ENCODE peak calls at places on chromosomes 7 and 10, in five cellular contexts. S is adrenal gland; O is uterus; T is CD8-positive, alpha-beta T cell; G is lower lobe of right lung. P is an unnamed sample.

GRCh38 chr10:122567056-122567660 is 6.6 kb downstream of the DMBT1 start:
- DNase-seq in S (no peak), O (no peak), T (no peak), G (no peak), P (no peak)

GRCh38 chr10:90935581-90936292 is 14.8 kb upstream of the ANKRD1 start:
- DNase-seq in S (no peak), O (no peak), T (no peak), G (no peak), P (no peak)

GRCh38 chr7:5450549-5451327 is 27.1 kb upstream of the TNRC18 start:
- DNase-seq in S (peak), O (peak), T (peak), G (peak), P (no peak)

GRCh38 chr7:37111459-37111858 is 337.2 kb downstream of the ELMO1 start:
- DNase-seq in S (no peak), O (no peak), T (no peak), G (no peak), P (no peak)

GRCh38 chr10:127405221-127405620 is 143.9 kb upstream of the NPS start:
- DNase-seq in S (no peak), O (no peak), T (no peak), G (no peak), P (no peak)

GRCh38 chr10:2800178-2800577 is 267.2 kb upstream of the PFKP start:
- DNase-seq in S (no peak), O (no peak), T (no peak), G (no peak), P (no peak)

GRCh38 chr7:90766814-90767564 is 170.9 kb downstream of the CDK14 start:
- DNase-seq in S (no peak), O (peak), T (no peak), G (no peak), P (peak)

GRCh38 chr10:69413221-69413865 is 3.4 kb downstream of the TACR2 start:
- DNase-seq in S (peak), O (peak), T (no peak), G (no peak), P (peak)

GRCh38 chr7:140674899-140675701 is 2.4 kb downstream of the ADCK2 start:
- DNase-seq in S (peak), O (no peak), T (no peak), G (no peak), P (no peak)

GRCh38 chr10:59505931-59506330 is 143.6 kb upstream of the FAM13C start:
- DNase-seq in S (no peak), O (no peak), T (no peak), G (no peak), P (no peak)

GRCh38 chr10:110358869-110359629 is 54.3 kb upstream of the SMNDC1 start:
- DNase-seq in S (no peak), O (no peak), T (no peak), G (no peak), P (no peak)

GRCh38 chr7:1312098-1313070 is 79.7 kb downstream of the UNCX start:
- DNase-seq in S (no peak), O (no peak), T (no peak), G (peak), P (no peak)

GRCh38 chr10:54703086-54703485 is 97.9 kb downstream of the PCDH15 start:
- DNase-seq in S (no peak), O (no peak), T (no peak), G (no peak), P (no peak)

GRCh38 chr7:158239290-158239981 is 348.2 kb downstream of the PTPRN2 start:
- DNase-seq in S (peak), O (no peak), T (no peak), G (no peak), P (no peak)

GRCh38 chr7:44971188-44971907 is 7.5 kb downstream of the MYO1G start:
- DNase-seq in S (no peak), O (no peak), T (no peak), G (no peak), P (no peak)
- H3K27ac ChIP-seq in S (no peak), O (no peak), T (no peak), G (no peak), P (no peak)

GRCh38 chr7:32161708-32162107 is 91.5 kb upstream of the PDE1C start:
- DNase-seq in S (no peak), O (no peak), T (no peak), G (no peak), P (no peak)
- TF ChIP-seq CTCF in S (no peak), O (no peak), T (no peak), G (no peak), P (no peak)

DNA sequence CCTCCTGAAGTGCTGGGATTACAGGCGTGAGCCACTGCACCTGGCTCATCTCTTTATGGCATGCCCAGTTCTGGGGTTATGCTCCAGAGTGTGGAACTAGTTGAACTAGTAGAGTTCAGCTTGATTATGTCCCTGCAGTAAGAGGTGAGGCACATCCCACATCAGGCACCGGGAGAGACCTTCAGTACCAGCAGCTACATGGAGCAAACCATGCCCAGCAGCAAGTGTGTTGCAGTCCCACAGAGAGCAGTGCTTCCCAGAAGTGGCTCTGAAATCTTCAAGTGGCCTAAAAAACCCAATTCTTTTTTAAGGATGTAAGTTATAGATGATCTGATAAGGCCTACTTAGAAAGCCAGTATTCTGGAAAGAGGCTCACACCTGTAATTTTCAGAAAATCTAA is 331.9 kb upstream of the PRKCQ start:
- DNase-seq in S (no peak), O (no peak), T (no peak), G (no peak), P (no peak)
- H3K27ac ChIP-seq in S (no peak), O (peak), T (no peak), G (no peak), P (no peak)

GRCh38 chr7:26399309-26399610 is 107.6 kb downstream of the SNX10 start:
- DNase-seq in S (peak), O (peak), T (no peak), G (peak), P (no peak)
- TF ChIP-seq CTCF in S (peak), O (peak), T (no peak), G (peak), P (no peak)

GRCh38 chr7:42231043-42231442 is 6.0 kb downstream of the GLI3 start:
- DNase-seq in S (no peak), O (no peak), T (no peak), G (no peak), P (no peak)

GRCh38 chr7:42234736-42235135 is 2.3 kb downstream of the GLI3 start:
- DNase-seq in S (no peak), O (no peak), T (no peak), G (no peak), P (no peak)

GRCh38 chr7:42233939-42234338 is 3.1 kb downstream of the GLI3 start:
- DNase-seq in S (no peak), O (no peak), T (no peak), G (no peak), P (no peak)

GRCh38 chr7:42233166-42233565 is 3.8 kb downstream of the GLI3 start:
- DNase-seq in S (no peak), O (no peak), T (no peak), G (no peak), P (no peak)

DNA sequence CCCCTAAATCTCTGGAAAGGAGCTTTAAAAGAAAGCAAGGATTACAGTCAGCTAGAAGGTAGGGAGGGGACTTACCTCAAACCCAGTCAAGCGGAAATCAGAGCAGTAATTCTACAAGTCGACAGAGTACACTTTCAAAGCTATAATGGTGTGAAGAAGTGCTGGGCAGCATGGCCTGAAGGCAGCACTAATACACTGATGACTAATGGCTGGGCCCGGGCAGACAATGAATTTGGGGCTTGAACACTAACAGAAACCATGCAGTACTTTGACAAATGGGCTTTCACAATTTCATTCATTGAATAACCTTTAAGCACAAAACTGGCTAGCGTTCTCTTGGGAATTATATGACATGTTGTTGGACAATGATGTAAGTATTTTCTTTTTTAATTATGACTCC is 4.7 kb downstream of the GLI3 start:
- DNase-seq in S (no peak), O (peak), T (no peak), G (no peak), P (no peak)
- H3K27ac ChIP-seq in S (no peak), O (peak), T (no peak), G (no peak), P (no peak)

GRCh38 chr10:21496285-21497176 is 29.0 kb downstream of the SKIDA1 start:
- DNase-seq in S (peak), O (no peak), T (peak), G (peak), P (peak)
- TF ChIP-seq CTCF in S (no peak), O (peak), T (peak), G (peak), P (peak)

DNA sequence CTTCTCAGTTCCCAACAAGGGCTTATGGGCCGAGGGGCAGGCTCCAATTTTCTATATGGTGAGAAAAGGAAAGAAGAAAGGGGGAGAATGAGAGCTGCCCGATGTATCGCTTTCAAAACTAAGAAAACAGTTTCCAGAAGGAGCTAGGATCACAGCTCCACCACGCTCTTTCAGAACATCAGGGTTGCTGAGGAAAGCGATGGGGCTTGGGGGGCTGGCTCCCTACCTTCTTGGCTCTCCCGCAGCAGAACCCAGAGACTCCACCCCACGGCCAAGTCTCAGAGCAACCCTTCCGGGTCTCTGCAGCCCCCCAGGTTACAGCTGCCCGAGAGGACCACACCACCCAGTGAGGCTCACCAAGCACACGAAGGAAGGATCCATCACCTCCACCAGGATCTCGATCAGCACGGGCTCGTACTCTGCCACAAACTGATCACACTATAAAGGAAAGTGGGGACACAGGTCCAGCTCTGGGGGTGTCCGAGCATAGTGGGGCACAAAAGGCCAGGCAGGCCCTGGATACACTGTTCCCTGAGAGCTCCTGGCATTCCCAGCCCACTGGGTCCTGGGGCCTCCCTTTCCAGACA is 32.3 kb downstream of the PSAP start:
- DNase-seq in S (no peak), O (no peak), T (no peak), G (no peak), P (no peak)
- H3K27ac ChIP-seq in S (peak), O (no peak), T (no peak), G (no peak), P (peak)

P was measured in gastrocnemius medialis.